ENCODE peak calls at places on chromosomes 16 and 17, in five cellular contexts. Y, O, K, D and N are unnamed samples.

GRCh38 chr16:80674884-80675283 is 129.5 kb downstream of the CDYL2 start:
- DNase-seq in Y (no peak), O (no peak), K (no peak), D (no peak), N (no peak)

GRCh38 chr16:89484923-89485679 is 5.3 kb downstream of the ANKRD11 start:
- DNase-seq in Y (no peak), O (no peak), K (no peak), D (no peak), N (no peak)

GRCh38 chr17:64259922-64260321 is 3.1 kb downstream of the TEX2 start:
- DNase-seq in Y (peak; percentile 67), O (peak; percentile 61), K (peak; percentile 40), D (no peak), N (peak; percentile 56)

GRCh38 chr17:19346351-19347255 is 15.9 kb downstream of the B9D1 start:
- DNase-seq in Y (peak; percentile 78), O (peak; percentile 91), K (peak; percentile 84), D (peak; percentile 49), N (no peak)

GRCh38 chr17:67245694-67246397 is 850 bp upstream of the HELZ start:
- DNase-seq in Y (no peak), O (no peak), K (peak; percentile 74), D (peak; percentile 76), N (no peak)

GRCh38 chr17:71631483-71631882 is 489.3 kb upstream of the SOX9 start:
- DNase-seq in Y (peak; percentile 64), O (peak; percentile 37), K (no peak), D (no peak), N (no peak)

GRCh38 chr16:78503501-78504110 is 404.2 kb downstream of the WWOX start:
- DNase-seq in Y (no peak), O (peak; percentile 11), K (peak; percentile 85), D (no peak), N (no peak)

GRCh38 chr17:45311762-45312476 is 4.9 kb downstream of the MAP3K14 start:
- DNase-seq in Y (no peak), O (peak; percentile 63), K (peak; percentile 90), D (peak; percentile 72), N (no peak)

GRCh38 chr17:49984283-49984682 is 10.7 kb downstream of the DLX3 start:
- DNase-seq in Y (no peak), O (no peak), K (no peak), D (no peak), N (no peak)

GRCh38 chr17:9470171-9470570 is 105.4 kb downstream of the STX8 start:
- DNase-seq in Y (no peak), O (no peak), K (no peak), D (no peak), N (no peak)

GRCh38 chr17:81394377-81394747 is 895 bp upstream of the BAHCC1 start:
- DNase-seq in Y (no peak), O (no peak), K (no peak), D (no peak), N (no peak)

GRCh38 chr17:7405882-7406825 is 1.5 kb upstream of the NLGN2 start:
- DNase-seq in Y (no peak), O (no peak), K (no peak), D (no peak), N (no peak)

GRCh38 chr17:75365009-75365930 is 40.2 kb downstream of the GRB2 start:
- DNase-seq in Y (no peak), O (no peak), K (no peak), D (no peak), N (no peak)
- TF ChIP-seq CTCF in Y (no peak), O (no peak), K (no peak), D (no peak), N (no peak)

DNA sequence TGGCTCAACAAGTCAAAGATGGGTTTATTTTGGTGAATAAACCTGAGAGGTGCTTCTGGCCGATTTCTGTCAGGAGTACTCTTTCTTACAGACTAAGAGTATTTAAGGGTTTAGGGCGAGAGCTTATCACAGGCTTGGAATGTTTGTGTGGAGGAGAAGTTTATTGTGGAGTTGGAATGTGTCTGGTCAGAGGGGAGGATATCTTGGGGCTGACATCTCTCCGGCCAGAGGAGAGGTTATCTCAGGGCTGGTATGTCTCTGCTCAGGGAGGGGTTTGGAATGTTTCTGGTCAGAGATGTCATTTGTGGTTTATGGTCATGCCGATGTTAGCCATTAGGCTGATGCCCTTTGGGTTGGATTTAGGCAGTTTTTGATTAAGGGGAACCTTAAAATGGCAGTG is 236.4 kb upstream of the EEF2KMT start:
- DNase-seq in Y (no peak), O (no peak), K (no peak), D (no peak), N (no peak)
- H3K4me3 ChIP-seq in Y (no peak overlapping the region), O (no peak overlapping the region), K (no peak overlapping the region), D (no peak overlapping the region), N (no peak overlapping the region)

GRCh38 chr16:10688726-10689125 is 6.0 kb downstream of the TEKT5 start:
- DNase-seq in Y (no peak), O (no peak), K (no peak), D (no peak), N (no peak)

GRCh38 chr16:10694830-10695229 is at the start of gene TEKT5:
- DNase-seq in Y (no peak), O (no peak), K (no peak), D (no peak), N (no peak)

GRCh38 chr16:10694306-10694705 is 424 bp downstream of the TEKT5 start:
- DNase-seq in Y (no peak), O (no peak), K (no peak), D (no peak), N (no peak)

GRCh38 chr16:10693889-10694288 is 841 bp downstream of the TEKT5 start:
- DNase-seq in Y (no peak), O (no peak), K (no peak), D (no peak), N (no peak)

GRCh38 chr16:10692470-10692869 is 2.3 kb downstream of the TEKT5 start:
- DNase-seq in Y (no peak), O (no peak), K (no peak), D (no peak), N (no peak)
- TF ChIP-seq CTCF in Y (no peak), O (no peak), K (no peak), D (no peak), N (no peak)

GRCh38 chr17:57926723-57927047 is 28.5 kb downstream of the CUEDC1 start:
- DNase-seq in Y (no peak), O (no peak), K (no peak), D (no peak), N (no peak)

GRCh38 chr17:57924677-57925076 is 30.5 kb downstream of the CUEDC1 start:
- DNase-seq in Y (no peak), O (no peak), K (no peak), D (no peak), N (no peak)

GRCh38 chr17:57923182-57923872 is 31.9 kb downstream of the CUEDC1 start:
- DNase-seq in Y (no peak), O (no peak), K (no peak), D (no peak), N (no peak)

GRCh38 chr17:57927048-57927723 is 28.0 kb downstream of the CUEDC1 start:
- DNase-seq in Y (peak; percentile 77), O (peak; percentile 82), K (no peak), D (no peak), N (no peak)

DNA sequence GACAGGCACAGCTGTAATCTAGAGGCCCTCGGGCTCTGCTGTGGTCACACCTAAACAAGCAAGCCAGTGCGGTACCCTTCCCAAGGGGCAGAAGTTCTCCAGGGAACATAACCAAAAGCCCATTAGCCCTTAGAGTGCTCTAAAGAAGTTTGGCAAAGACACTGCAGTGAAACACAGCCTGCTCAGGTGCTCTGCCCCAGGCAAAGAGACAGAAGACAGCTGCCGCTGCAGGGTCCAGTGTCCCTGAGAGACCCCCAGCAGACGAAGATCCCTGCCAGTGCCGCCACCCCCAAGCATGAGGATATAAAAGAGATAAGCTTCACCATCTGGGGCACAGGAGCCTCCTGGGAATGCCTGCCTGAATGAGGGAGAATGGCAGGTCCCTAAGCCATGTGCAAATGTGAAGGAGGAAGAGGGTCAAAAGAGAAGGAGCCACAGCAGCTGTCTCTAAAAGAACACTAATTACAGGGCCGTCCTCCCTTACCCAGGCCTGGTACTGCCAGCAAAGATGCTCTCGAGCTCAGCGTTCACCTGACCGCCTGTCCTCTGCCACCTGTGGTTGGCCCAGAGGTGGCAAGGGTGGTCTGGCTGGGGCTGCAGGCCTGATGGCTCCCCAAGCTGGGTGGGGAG is 29.7 kb downstream of the CUEDC1 start:
- DNase-seq in Y (no peak), O (no peak), K (no peak), D (no peak), N (no peak)
- H3K4me3 ChIP-seq in Y (no peak overlapping the region), O (no peak overlapping the region), K (no peak overlapping the region), D (no peak overlapping the region), N (no peak overlapping the region)

GRCh38 chr17:40436631-40437030 is 6.6 kb upstream of the IGFBP4 start:
- DNase-seq in Y (no peak), O (no peak), K (no peak), D (no peak), N (no peak)
- TF ChIP-seq CTCF in Y (no peak), O (no peak), K (no peak), D (no peak), N (no peak)

GRCh38 chr17:80264048-80264792 is 3.6 kb downstream of the RNF213 start:
- DNase-seq in Y (no peak), O (no peak), K (no peak), D (no peak), N (no peak)
- H3K4me3 ChIP-seq in Y (peak overlapping the region; percentile 41), O (no peak overlapping the region), K (no peak overlapping the region), D (peak overlapping the region; percentile 8), N (no peak overlapping the region)